ENCODE peak calls at places on chromosomes 6 and 20, in eight cellular contexts. Z is right cardiac atrium, I is fibroblast of lung, H is small intestine, U is transverse colon, E is Peyer's patch, J is ovary, T is left ventricle myocardium inferior. L is an unnamed sample. For H3K4me1, the result is how much of the 10 kb centered on the place peaks cover.

GRCh38 chr6:101231606-101232235 is 161.8 kb upstream of the GRIK2 start:
- DNase-seq in Z (no peak), I (no peak), H (no peak), U (no peak), E (no peak), J (no peak), T (no peak), L (no peak)

GRCh38 chr6:107102414-107102805 is 12.9 kb downstream of the BEND3 start:
- DNase-seq in Z (no peak), I (no peak), H (no peak), U (no peak), E (no peak), J (no peak), T (no peak), L (peak)

GRCh38 chr6:23532227-23532626 is 593.8 kb upstream of the NRSN1 start:
- DNase-seq in Z (no peak), I (peak), H (no peak), U (no peak), E (no peak), J (no peak), T (no peak), L (peak)

GRCh38 chr6:11298651-11299420 is 66.4 kb upstream of the NEDD9 start:
- DNase-seq in Z (no peak), I (peak), H (no peak), U (no peak), E (no peak), J (no peak), T (no peak), L (no peak)

GRCh38 chr6:139635401-139636130 is 261.1 kb upstream of the CITED2 start:
- DNase-seq in Z (no peak), I (no peak), H (no peak), U (no peak), E (no peak), J (no peak), T (no peak), L (no peak)

GRCh38 chr20:41391587-41392001 is 25.0 kb upstream of the EMILIN3 start:
- DNase-seq in Z (no peak), I (peak), H (no peak), U (no peak), E (no peak), J (no peak), T (no peak), L (peak)

GRCh38 chr6:170223718-170224693 is 66.9 kb downstream of the DLL1 start:
- DNase-seq in Z (no peak), I (no peak), H (no peak), U (no peak), E (no peak), J (no peak), T (no peak), L (no peak)

GRCh38 chr20:20003088-20003954 is 13.8 kb upstream of the NAA20 start:
- DNase-seq in Z (peak), I (peak), H (no peak), U (peak), E (no peak), J (peak), T (no peak), L (peak)

GRCh38 chr20:60026010-60026409 is 67.8 kb downstream of the CDH26 start:
- DNase-seq in Z (no peak), I (no peak), H (no peak), U (no peak), E (no peak), J (no peak), T (no peak), L (no peak)

GRCh38 chr20:40741507-40742106 is 52.6 kb upstream of the MAFB start:
- DNase-seq in Z (peak), I (peak), H (peak), U (peak), E (no peak), J (no peak), T (peak), L (peak)

GRCh38 chr6:80547827-80548226 is 441.4 kb downstream of the BCKDHB start:
- DNase-seq in Z (no peak), I (peak), H (no peak), U (no peak), E (no peak), J (no peak), T (no peak), L (peak)

GRCh38 chr6:116220172-116220571 is 33.7 kb downstream of the TSPYL4 start:
- DNase-seq in Z (peak), I (peak), H (no peak), U (no peak), E (no peak), J (no peak), T (peak), L (peak)

GRCh38 chr6:124551711-124552233 is 410.5 kb upstream of the RNF217 start:
- DNase-seq in Z (no peak), I (peak), H (no peak), U (no peak), E (no peak), J (no peak), T (no peak), L (no peak)

GRCh38 chr6:156791261-156791850 is 14.2 kb downstream of the ARID1B start:
- DNase-seq in Z (no peak), I (peak), H (peak), U (no peak), E (no peak), J (no peak), T (no peak), L (peak)

GRCh38 chr6:105001906-105002305 is 45.0 kb downstream of the LIN28B start:
- DNase-seq in Z (no peak), I (no peak), H (no peak), U (no peak), E (no peak), J (no peak), T (no peak), L (no peak)

GRCh38 chr6:7262037-7262461 is 51.0 kb downstream of the SSR1 start:
- DNase-seq in Z (peak), I (no peak), H (peak), U (peak), E (no peak), J (no peak), T (peak), L (no peak)

GRCh38 chr6:35183935-35184334 is 29.8 kb upstream of the SCUBE3 start:
- DNase-seq in Z (no peak), I (no peak), H (no peak), U (no peak), E (no peak), J (no peak), T (no peak), L (no peak)

GRCh38 chr6:139881251-139881650 is 506.8 kb upstream of the CITED2 start:
- DNase-seq in Z (no peak), I (no peak), H (no peak), U (no peak), E (no peak), J (no peak), T (no peak), L (no peak)

GRCh38 chr6:128275030-128275429 is 245.4 kb downstream of the PTPRK start:
- DNase-seq in Z (no peak), I (peak), H (no peak), U (no peak), E (no peak), J (no peak), T (no peak), L (peak)

GRCh38 chr20:11902264-11902663 is 15.4 kb upstream of the BTBD3 start:
- DNase-seq in Z (no peak), I (peak), H (no peak), U (no peak), E (no peak), J (no peak), T (no peak), L (no peak)

GRCh38 chr6:139981810-139982550 is 607.5 kb upstream of the CITED2 start:
- DNase-seq in Z (no peak), I (peak), H (peak), U (peak), E (no peak), J (no peak), T (no peak), L (peak)

GRCh38 chr20:60037120-60037499 is 78.9 kb downstream of the CDH26 start:
- DNase-seq in Z (no peak), I (peak), H (no peak), U (no peak), E (no peak), J (no peak), T (no peak), L (no peak)

GRCh38 chr6:108666656-108667260 is 106.0 kb downstream of the FOXO3 start:
- DNase-seq in Z (no peak), I (no peak), H (no peak), U (no peak), E (no peak), J (no peak), T (no peak), L (no peak)

GRCh38 chr6:33963351-33963750 is 159.5 kb upstream of the MLN start:
- DNase-seq in Z (no peak), I (no peak), H (no peak), U (no peak), E (no peak), J (no peak), T (no peak), L (no peak)

GRCh38 chr6:109687271-109687721 is 3.7 kb downstream of the AK9 start:
- DNase-seq in Z (no peak), I (peak), H (no peak), U (no peak), E (no peak), J (no peak), T (no peak), L (peak)

GRCh38 chr20:47318596-47319516 is 37.6 kb downstream of the ZMYND8 start:
- DNase-seq in Z (peak), I (peak), H (peak), U (peak), E (peak), J (peak), T (peak), L (peak)

GRCh38 chr6:153956807-153957206 is 82.2 kb upstream of the OPRM1 start:
- DNase-seq in Z (no peak), I (peak), H (no peak), U (no peak), E (no peak), J (no peak), T (no peak), L (peak)

GRCh38 chr6:33632603-33633039 is 11.5 kb downstream of the ITPR3 start:
- DNase-seq in Z (peak), I (peak), H (peak), U (peak), E (peak), J (peak), T (no peak), L (peak)

GRCh38 chr6:31899215-31899614 is 1.7 kb upstream of the EHMT2 start:
- DNase-seq in Z (no peak), I (no peak), H (no peak), U (no peak), E (no peak), J (no peak), T (no peak), L (no peak)
- H3K4me1 ChIP-seq in Z (under half), I (under half), H (under half), U (under half), E (under half), J (under half), T (half or more), L (under half)

GRCh38 chr6:16316741-16317251 is 78.4 kb downstream of the GMPR start:
- DNase-seq in Z (no peak), I (peak), H (peak), U (no peak), E (no peak), J (no peak), T (no peak), L (peak)
- H3K4me1 ChIP-seq in Z (under half), I (under half), H (under half), U (under half), E (under half), J (under half), T (under half), L (under half)

DNA sequence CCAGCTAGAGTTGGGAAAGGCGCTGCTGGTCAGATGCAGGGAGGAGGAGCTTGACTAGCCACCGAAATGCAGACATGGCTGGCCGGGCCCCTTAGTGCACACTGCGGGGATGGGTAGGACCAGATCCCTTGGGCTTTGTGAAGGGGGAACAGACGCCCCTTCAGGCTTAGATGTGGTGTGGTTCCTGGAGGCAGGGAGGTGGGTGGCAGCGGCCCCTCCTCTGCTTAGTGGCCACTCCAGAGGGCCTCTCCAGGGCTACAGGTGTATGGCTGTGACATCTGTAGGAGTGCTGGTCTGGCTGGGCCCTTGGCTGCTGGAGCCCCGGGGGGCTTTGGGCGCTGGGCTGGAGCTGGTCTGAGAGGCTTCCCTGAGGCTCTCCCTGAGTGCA is 5.9 kb downstream of the CCND3 start:
- DNase-seq in Z (peak), I (no peak), H (no peak), U (no peak), E (no peak), J (no peak), T (no peak), L (no peak)
- H3K4me1 ChIP-seq in Z (under half), I (under half), H (under half), U (under half), E (under half), J (under half), T (half or more), L (under half)

DNA sequence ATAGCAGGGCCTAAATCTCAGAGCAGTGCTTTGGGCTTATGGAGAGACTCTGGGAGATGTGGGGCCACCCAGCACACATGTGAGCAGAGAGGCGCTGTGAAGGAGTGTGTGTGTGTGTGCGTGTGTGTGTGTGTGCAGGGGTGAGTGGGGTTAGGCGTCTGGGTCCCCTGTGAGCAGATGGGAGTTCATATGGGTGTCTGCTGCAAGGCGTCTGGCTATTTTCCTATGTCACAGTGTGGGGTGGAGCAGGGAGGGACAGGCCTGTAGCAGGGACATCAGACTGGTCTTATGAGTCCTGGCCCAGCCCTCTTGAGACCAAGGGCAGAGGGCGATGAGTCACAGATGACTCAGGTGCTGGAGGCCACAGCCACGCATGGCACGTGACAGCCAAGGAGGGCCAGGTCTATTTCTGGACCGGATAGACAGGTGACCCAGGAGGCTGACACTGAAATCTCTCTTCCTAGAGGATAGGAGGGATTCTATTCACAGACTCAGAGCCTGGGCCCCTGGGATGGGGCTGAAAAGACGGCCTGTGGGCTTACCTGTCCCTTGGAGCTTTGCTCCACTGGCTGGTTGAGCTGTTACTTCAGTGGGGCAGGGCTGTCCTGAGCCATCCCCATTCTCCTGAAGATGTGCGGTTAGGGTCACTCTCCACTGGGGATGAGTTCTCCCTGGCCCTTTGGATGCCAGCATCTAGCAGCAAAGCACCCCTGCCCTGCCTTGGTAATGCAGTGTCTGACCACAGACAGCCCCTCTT is 28.9 kb downstream of the VEGFA start:
- DNase-seq in Z (no peak), I (peak), H (peak), U (peak), E (peak), J (no peak), T (peak), L (peak)
- H3K4me1 ChIP-seq in Z (under half), I (under half), H (under half), U (under half), E (under half), J (under half), T (half or more), L (half or more)

DNA sequence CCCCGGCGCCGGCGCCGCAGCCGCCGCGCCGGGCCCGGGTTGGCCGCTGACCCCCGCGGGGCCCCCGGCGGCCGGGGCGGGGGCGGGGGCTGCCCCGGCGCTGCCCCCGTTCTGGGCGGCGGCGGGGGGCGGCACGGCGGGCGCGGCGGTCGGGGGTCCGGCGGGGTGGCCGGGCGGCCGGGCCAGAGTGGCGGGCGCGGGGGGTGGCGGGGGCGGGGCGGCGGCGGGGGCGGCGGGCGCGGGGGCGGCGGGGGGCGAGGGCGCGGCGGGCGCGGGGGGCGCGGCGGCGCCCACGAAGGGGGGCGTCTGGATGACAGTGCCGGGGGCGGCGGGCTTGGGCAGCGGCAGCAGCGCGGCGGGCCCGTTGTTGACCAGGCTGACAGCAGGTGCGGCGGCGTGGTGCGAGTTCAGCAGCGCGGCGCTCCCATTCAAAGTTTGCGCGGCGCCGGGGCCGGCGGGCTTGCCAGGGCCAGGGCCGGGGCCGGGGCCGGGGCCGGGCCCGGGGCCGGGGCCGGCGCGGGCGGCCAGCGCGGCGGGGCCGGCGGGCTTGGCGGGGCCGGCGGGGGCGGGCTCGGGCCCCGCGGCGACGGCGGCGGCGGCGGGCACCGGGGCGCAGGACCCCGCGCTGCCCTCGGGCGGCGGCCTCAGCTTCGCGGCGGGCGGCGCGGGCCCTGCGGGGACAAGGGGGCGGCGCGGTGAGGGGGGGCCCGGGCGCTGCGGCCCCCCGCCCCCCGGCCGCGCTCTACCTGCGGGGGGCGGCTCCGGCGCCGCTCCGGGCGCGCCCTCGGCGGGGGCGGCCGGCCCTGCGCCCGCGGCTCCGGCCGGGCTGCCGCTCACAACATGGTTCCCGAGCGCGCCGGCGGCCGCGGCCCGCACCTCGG is 653 bp downstream of the TAF4 start:
- DNase-seq in Z (peak), I (no peak), H (no peak), U (peak), E (peak), J (no peak), T (no peak), L (no peak)
- H3K4me1 ChIP-seq in Z (under half), I (under half), H (under half), U (under half), E (under half), J (under half), T (under half), L (under half)

GRCh38 chr6:1043458-1043836 is 268.5 kb upstream of the FOXQ1 start:
- DNase-seq in Z (no peak), I (no peak), H (no peak), U (no peak), E (no peak), J (no peak), T (no peak), L (no peak)

GRCh38 chr6:1044040-1044836 is 267.7 kb upstream of the FOXQ1 start:
- DNase-seq in Z (no peak), I (no peak), H (peak), U (peak), E (no peak), J (no peak), T (no peak), L (no peak)

GRCh38 chr6:1040393-1040792 is 271.5 kb upstream of the FOXQ1 start:
- DNase-seq in Z (no peak), I (no peak), H (no peak), U (no peak), E (no peak), J (no peak), T (no peak), L (no peak)

GRCh38 chr6:1045239-1045638 is 266.7 kb upstream of the FOXQ1 start:
- DNase-seq in Z (no peak), I (no peak), H (no peak), U (no peak), E (no peak), J (no peak), T (no peak), L (no peak)

DNA sequence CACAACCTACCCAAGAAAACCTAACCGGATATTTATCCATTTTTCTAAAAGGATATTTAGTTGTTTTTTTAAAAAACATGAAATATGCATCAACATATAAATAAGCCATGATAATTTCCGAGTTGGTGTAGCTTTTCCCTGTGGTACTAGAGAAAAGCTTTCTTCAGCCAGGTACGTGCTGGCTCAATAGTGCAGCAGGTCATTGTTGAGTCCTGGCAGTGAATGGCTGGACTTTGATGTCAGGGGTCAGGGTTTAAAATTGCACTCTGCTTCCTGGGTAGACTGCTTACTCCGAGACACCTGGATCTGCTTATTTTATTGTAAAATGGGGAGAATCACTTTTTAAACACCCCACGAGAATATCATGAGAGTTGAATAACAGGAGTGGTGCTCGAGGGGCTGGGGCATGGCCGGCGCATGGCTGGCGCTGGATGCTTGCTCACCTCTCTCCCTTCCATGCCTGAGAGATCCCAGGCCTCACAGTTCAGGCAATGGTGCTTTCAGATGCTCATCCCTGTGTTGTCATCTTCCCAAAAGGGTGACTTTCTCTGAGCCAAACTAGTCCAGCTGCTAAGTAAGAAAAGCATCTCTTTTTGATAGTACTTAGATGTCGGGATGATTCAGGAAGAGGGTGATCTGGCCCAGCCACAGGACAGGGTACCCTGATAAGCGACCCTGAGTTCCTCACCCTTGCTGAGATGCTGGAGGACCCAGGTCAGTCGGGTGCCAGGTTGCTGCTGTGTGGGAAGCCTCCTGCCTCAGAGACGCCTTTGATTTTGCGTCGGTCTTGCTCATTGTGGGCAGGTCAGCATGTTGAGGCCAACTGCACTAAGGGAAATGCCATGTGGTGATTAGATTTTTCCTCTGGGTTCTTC is 269.1 kb upstream of the FOXQ1 start:
- DNase-seq in Z (no peak), I (no peak), H (peak), U (no peak), E (no peak), J (no peak), T (no peak), L (no peak)
- H3K4me1 ChIP-seq in Z (under half), I (under half), H (under half), U (under half), E (under half), J (under half), T (under half), L (under half)

L was measured in cardiac muscle cell.